ENCODE peak calls at places on chromosomes 11 and 22, in five cellular contexts. H, X, R, B and U are unnamed samples.

GRCh38 chr11:112499153-112499907 is 238.7 kb upstream of the PLET1 start:
- DNase-seq in H (no peak), X (no peak), R (no peak), B (no peak), U (no peak)

GRCh38 chr11:8989411-8989810 is 14.4 kb downstream of the NRIP3 start:
- DNase-seq in H (no peak), X (peak), R (no peak), B (no peak), U (no peak)

GRCh38 chr11:35148163-35148562 is 9.2 kb downstream of the CD44 start:
- DNase-seq in H (no peak), X (no peak), R (no peak), B (no peak), U (no peak)

GRCh38 chr11:15446315-15446714 is 331.6 kb downstream of the INSC start:
- DNase-seq in H (no peak), X (no peak), R (no peak), B (no peak), U (no peak)

GRCh38 chr11:1888811-1889526 is 2.7 kb downstream of the PRR33 start:
- DNase-seq in H (no peak), X (no peak), R (peak), B (peak), U (no peak)

GRCh38 chr22:25622011-25622410 is 57.5 kb downstream of the GRK3 start:
- DNase-seq in H (no peak), X (no peak), R (no peak), B (no peak), U (no peak)

GRCh38 chr11:9529333-9529648 is 44.2 kb upstream of the WEE1 start:
- DNase-seq in H (no peak), X (peak), R (no peak), B (no peak), U (no peak)

GRCh38 chr11:46127150-46127638 is 5.9 kb upstream of the PHF21A start:
- DNase-seq in H (no peak), X (peak), R (peak), B (no peak), U (peak)

GRCh38 chr11:19615503-19615902 is 97.1 kb upstream of the NAV2 start:
- DNase-seq in H (no peak), X (no peak), R (no peak), B (no peak), U (no peak)

GRCh38 chr11:122491486-122491885 is 164.0 kb upstream of the UBASH3B start:
- DNase-seq in H (peak), X (no peak), R (no peak), B (no peak), U (peak)

GRCh38 chr11:72792437-72793021 is 1.3 kb downstream of the STARD10 start:
- DNase-seq in H (no peak), X (no peak), R (no peak), B (no peak), U (no peak)

GRCh38 chr22:38017272-38017920 is 33.0 kb upstream of the SOX10 start:
- DNase-seq in H (no peak), X (peak), R (no peak), B (peak), U (peak)

GRCh38 chr11:45413156-45413833 is 127.2 kb upstream of the SYT13 start:
- DNase-seq in H (no peak), X (no peak), R (no peak), B (no peak), U (no peak)

GRCh38 chr22:20084547-20085413 is 4.7 kb downstream of the DGCR8 start:
- DNase-seq in H (no peak), X (peak), R (no peak), B (no peak), U (no peak)

GRCh38 chr22:46500201-46500600 is 37.2 kb downstream of the CELSR1 start:
- DNase-seq in H (no peak), X (no peak), R (no peak), B (no peak), U (no peak)

GRCh38 chr11:118277312-118277711 is 13.2 kb upstream of the MPZL2 start:
- DNase-seq in H (no peak), X (no peak), R (no peak), B (no peak), U (no peak)

GRCh38 chr11:39741066-39741465 is 1718.4 kb downstream of the LRRC4C start:
- DNase-seq in H (no peak), X (no peak), R (no peak), B (no peak), U (no peak)

GRCh38 chr22:20991252-20992055 is 9.4 kb downstream of the LZTR1 start:
- DNase-seq in H (no peak), X (no peak), R (no peak), B (no peak), U (no peak)

GRCh38 chr11:65274734-65275682 is 13.2 kb downstream of the POLA2 start:
- DNase-seq in H (peak), X (peak), R (peak), B (peak), U (no peak)

GRCh38 chr11:126231725-126232459 is 20.3 kb downstream of the FAM118B start:
- DNase-seq in H (peak), X (no peak), R (no peak), B (no peak), U (no peak)

GRCh38 chr11:125552927-125553326 is 16.4 kb upstream of the EI24 start:
- DNase-seq in H (no peak), X (peak), R (no peak), B (no peak), U (no peak)

GRCh38 chr11:16352707-16353106 is 3.6 kb downstream of the SOX6 start:
- DNase-seq in H (no peak), X (no peak), R (no peak), B (no peak), U (no peak)

GRCh38 chr11:7353100-7353499 is 101.4 kb downstream of the SYT9 start:
- DNase-seq in H (no peak), X (peak), R (peak), B (no peak), U (no peak)

GRCh38 chr11:88569342-88569741 is 231.8 kb upstream of the CTSC start:
- DNase-seq in H (no peak), X (no peak), R (no peak), B (no peak), U (no peak)

GRCh38 chr11:3627291-3627690 is 14.5 kb downstream of the ART5 start:
- DNase-seq in H (peak), X (no peak), R (no peak), B (no peak), U (no peak)

GRCh38 chr22:36323182-36323854 is 64.4 kb downstream of the MYH9 start:
- DNase-seq in H (no peak), X (no peak), R (no peak), B (peak), U (no peak)

GRCh38 chr22:44968736-44969135 is 41.1 kb downstream of the PHF21B start:
- DNase-seq in H (no peak), X (no peak), R (no peak), B (no peak), U (no peak)

GRCh38 chr11:9208726-9209501 is 56.2 kb downstream of the DENND5A start:
- DNase-seq in H (no peak), X (no peak), R (no peak), B (no peak), U (no peak)

GRCh38 chr11:20154381-20154780 is 5.9 kb downstream of the DBX1 start:
- DNase-seq in H (no peak), X (no peak), R (no peak), B (no peak), U (no peak)

GRCh38 chr11:2663506-2663905 is 36.3 kb downstream of the KCNQ1OT1 start:
- DNase-seq in H (no peak), X (no peak), R (no peak), B (no peak), U (no peak)

GRCh38 chr22:42646569-42647525 is 2.3 kb downstream of the CYB5R3 start:
- DNase-seq in H (no peak), X (peak), R (no peak), B (no peak), U (no peak)